ENCODE peak calls at places on chromosomes 16 and 17, in five cellular contexts. M is uterus, T is OCI-LY7, D is cardiac muscle cell, P is colonic mucosa. V is an unnamed sample.

GRCh38 chr17:70976447-70976846 is 807.1 kb downstream of the KCNJ2 start:
- DNase-seq in M (no peak), T (no peak), D (no peak), P (no peak), V (no peak)

GRCh38 chr16:78436846-78437245 is 337.4 kb downstream of the WWOX start:
- DNase-seq in M (no peak), T (no peak), D (no peak), P (no peak), V (no peak)

GRCh38 chr17:930258-930657 is 49.3 kb downstream of the NXN start:
- DNase-seq in M (no peak), T (no peak), D (no peak), P (no peak), V (no peak)

GRCh38 chr16:56729351-56729735 is 586 bp upstream of the NUP93 start:
- DNase-seq in M (no peak), T (peak), D (no peak), P (no peak), V (no peak)

GRCh38 chr17:6305613-6306360 is 129.1 kb downstream of the AIPL1 start:
- DNase-seq in M (no peak), T (peak), D (no peak), P (no peak), V (no peak)

GRCh38 chr17:55174133-55174532 is 90.6 kb upstream of the HLF start:
- DNase-seq in M (no peak), T (no peak), D (no peak), P (no peak), V (no peak)

GRCh38 chr16:81004646-81005353 is 1.9 kb downstream of the CMC2 start:
- DNase-seq in M (peak), T (peak), D (peak), P (peak), V (peak)

GRCh38 chr16:67673712-67674580 is 7.3 kb downstream of the C16orf86 start:
- DNase-seq in M (peak), T (no peak), D (no peak), P (peak), V (no peak)

GRCh38 chr16:13913374-13914292 is 6.3 kb upstream of the ERCC4 start:
- DNase-seq in M (no peak), T (no peak), D (no peak), P (no peak), V (no peak)

GRCh38 chr17:8162997-8163977 is 539 bp upstream of the VAMP2 start:
- DNase-seq in M (peak), T (no peak), D (peak), P (peak), V (no peak)

GRCh38 chr16:3528406-3528805 is 27.6 kb downstream of the CLUAP1 start:
- DNase-seq in M (no peak), T (no peak), D (no peak), P (no peak), V (no peak)

GRCh38 chr17:56581635-56582605 is 11.6 kb upstream of the NOG start:
- DNase-seq in M (no peak), T (no peak), D (peak), P (no peak), V (no peak)

GRCh38 chr16:17228048-17228707 is 242.6 kb downstream of the XYLT1 start:
- DNase-seq in M (no peak), T (no peak), D (no peak), P (no peak), V (no peak)

GRCh38 chr17:61492759-61493526 is 40.7 kb downstream of the TBX4 start:
- DNase-seq in M (no peak), T (no peak), D (no peak), P (no peak), V (peak)

GRCh38 chr16:24670623-24671454 is 58.6 kb upstream of the TNRC6A start:
- DNase-seq in M (peak), T (peak), D (peak), P (peak), V (peak)

GRCh38 chr17:36674278-36674650 is 72.9 kb downstream of the MRM1 start:
- DNase-seq in M (no peak), T (no peak), D (no peak), P (no peak), V (no peak)

GRCh38 chr16:51853586-51853985 is 693.4 kb downstream of the TOX3 start:
- DNase-seq in M (no peak), T (no peak), D (no peak), P (no peak), V (no peak)

GRCh38 chr17:28498652-28499365 is 7.3 kb upstream of the FOXN1 start:
- DNase-seq in M (no peak), T (no peak), D (no peak), P (no peak), V (no peak)

GRCh38 chr16:53115047-53115446 is 60.3 kb downstream of the CHD9 start:
- DNase-seq in M (no peak), T (no peak), D (no peak), P (no peak), V (no peak)

GRCh38 chr16:16120044-16120381 is 103.3 kb downstream of the ABCC6 start:
- DNase-seq in M (no peak), T (no peak), D (no peak), P (peak), V (no peak)

GRCh38 chr16:67538666-67539101 is 10.1 kb downstream of the RIPOR1 start:
- DNase-seq in M (no peak), T (no peak), D (no peak), P (no peak), V (no peak)

GRCh38 chr16:67101683-67102082 is 8.1 kb upstream of the PHAF1 start:
- DNase-seq in M (no peak), T (no peak), D (no peak), P (no peak), V (no peak)

GRCh38 chr17:44223574-44224046 is 4.1 kb upstream of the UBTF start:
- DNase-seq in M (peak), T (no peak), D (no peak), P (peak), V (no peak)

GRCh38 chr16:26178298-26178697 is 486.5 kb downstream of the HS3ST4 start:
- DNase-seq in M (no peak), T (no peak), D (no peak), P (no peak), V (no peak)

GRCh38 chr16:22847690-22848089 is 33.7 kb downstream of the HS3ST2 start:
- DNase-seq in M (no peak), T (no peak), D (no peak), P (no peak), V (no peak)

DNA sequence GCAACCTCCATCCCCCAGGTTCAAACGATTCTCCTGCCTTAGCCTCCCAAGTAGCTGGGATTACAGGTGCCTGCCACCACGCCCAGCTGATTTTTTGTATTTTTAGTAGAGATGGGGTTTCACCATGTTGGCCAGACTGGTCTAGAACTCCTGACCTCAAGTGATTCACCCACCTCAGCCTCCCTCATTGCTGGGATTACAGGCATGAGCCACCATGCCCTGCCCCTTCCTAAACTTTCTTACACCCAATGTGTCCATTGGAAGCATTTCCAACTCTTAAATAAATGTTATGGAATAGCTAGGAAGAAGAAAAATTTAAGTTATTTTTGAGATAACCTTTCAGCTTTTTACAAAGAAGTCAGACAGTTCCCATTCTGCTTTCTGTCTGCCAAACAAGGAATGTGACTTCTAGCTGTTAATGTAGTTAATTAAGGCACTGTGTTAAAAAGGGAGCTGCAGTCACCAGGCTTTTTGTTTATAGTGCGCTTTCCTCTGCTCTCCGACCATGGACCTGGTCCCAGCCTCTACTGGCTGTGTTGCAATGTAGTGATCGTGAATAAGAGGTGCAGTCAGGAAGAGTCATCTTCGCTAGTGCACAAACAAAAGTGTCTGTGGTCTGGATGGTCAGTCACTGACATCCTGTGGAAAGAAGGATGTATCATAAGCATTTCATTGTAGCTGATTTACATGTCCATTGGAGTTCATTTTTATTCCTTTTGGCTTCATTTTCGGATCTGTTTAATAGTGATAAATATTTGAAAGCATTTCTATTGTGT is 39.7 kb downstream of the USP10 start:
- DNase-seq in M (no peak), T (no peak), D (no peak), P (no peak), V (peak)
- TF ChIP-seq CTCF in M (no peak), T (no peak), D (no peak), P (no peak), V (no peak)

DNA sequence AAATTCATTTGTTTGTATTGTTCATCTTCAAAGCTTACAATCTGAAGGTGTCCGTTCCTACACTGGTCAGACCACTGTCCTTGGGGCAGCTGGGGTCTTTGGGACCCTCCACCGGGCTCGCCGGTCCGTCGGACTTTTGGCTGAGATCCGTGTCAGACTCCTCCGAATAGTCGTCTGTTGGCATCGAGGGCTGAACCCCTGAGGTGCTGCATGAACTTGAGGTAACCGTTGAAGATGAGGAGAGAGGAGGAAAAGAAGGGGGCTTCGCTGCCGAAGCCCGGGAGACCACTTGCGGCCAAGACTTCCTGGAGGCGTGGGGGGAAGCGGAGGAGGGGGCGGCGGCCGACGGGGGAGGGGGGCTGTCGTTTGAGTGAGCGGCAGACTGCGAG is 260.8 kb downstream of the ZFHX3 start:
- DNase-seq in M (no peak), T (no peak), D (no peak), P (no peak), V (no peak)
- H3K4me3 ChIP-seq in M (peak), T (no peak), D (peak), P (peak), V (peak)

GRCh38 chr17:42980766-42981397 is 517 bp downstream of the RUNDC1 start:
- DNase-seq in M (no peak), T (peak), D (peak), P (peak), V (no peak)
- TF ChIP-seq CTCF in M (no peak), T (peak), D (no peak), P (no peak), V (no peak)

DNA sequence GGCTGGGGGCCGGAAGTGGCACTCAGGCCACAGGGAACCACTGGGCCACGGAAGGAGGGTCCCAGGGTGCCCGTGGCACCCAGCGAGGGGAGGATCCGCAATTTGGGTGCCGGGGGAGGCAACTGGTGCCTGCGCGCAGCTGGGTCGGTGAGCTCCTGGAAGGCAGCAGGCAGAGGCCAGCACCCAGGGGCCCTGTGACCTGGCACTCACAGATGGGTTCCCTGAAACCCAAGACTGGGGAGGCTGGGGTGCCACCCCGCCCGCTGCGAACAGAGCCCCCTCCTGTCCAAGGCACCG is 663 bp downstream of the SSTR5 start:
- DNase-seq in M (no peak), T (no peak), D (no peak), P (no peak), V (no peak)
- H3K4me3 ChIP-seq in M (no peak), T (no peak), D (no peak), P (no peak), V (no peak)

DNA sequence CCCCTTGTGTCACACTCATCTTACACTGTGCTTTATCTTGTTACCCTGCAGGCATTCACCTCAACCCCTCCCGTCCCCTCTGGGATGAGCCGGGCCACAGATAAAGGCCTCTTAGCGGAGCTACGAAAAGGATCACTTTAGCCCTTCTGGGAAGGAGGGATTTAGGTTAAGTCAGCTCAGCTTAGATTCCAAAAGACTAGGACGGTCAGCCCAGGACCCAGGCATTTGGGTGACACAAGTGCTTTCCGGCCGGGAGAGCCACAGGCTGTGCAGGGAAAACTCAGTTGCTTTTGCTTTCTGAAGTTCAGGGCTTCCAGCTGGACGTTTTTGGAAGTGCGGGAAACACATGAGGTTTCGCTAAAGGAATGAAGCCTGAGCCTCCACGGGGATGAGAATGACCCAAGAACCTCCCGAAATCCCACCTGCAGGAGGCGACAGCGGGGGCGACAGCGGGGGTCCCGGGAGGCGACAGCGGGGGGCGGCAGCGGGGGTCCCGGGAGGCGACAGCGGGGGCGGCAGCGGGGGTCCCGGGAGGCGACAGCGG is 11.6 kb upstream of the METRNL start:
- DNase-seq in M (no peak), T (no peak), D (peak), P (no peak), V (no peak)
- TF ChIP-seq CTCF in M (no peak), T (no peak), D (peak), P (no peak), V (no peak)

DNA sequence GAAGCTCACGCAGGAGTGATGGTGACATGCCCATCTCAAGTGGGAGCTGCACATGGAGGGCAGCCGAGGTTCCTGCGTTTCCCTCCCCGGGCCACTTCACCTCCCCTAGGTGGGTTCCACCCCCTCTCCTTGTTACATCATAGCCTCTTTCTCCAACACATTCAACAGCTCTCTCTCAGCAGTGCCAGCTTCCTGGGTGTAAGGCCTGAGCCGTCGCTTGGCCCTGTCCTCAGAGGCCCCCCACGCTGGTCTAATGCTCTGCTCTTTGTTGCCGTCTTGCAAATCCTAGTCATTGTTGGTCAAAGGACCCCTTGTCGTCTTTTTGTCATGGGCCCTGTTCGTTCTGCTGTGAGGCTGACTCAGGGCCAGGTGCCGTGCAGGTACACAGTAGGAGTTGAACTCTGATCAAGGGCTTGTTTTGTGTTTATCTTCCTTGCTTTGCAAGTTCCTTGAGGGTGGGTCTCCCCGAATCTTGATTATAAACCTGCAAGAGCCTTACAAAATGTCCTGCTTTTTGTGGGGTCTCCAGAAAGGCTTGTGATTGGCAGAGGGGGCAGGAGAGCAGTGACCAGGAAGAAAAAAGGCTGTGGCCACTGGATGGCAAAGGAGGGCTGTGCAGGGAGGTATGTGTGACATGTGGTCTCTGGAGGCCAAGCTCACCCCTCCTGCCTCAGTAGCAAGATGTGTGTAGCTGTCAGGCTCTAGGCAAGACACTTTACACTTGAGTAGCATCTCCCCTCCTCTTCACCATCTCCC is 136.6 kb downstream of the CCDC182 start:
- DNase-seq in M (no peak), T (no peak), D (no peak), P (no peak), V (no peak)
- H3K4me3 ChIP-seq in M (no peak), T (no peak), D (no peak), P (no peak), V (no peak)

GRCh38 chr17:53822764-53823163 is at the start of gene KIF2B:
- DNase-seq in M (no peak), T (no peak), D (no peak), P (no peak), V (no peak)
- TF ChIP-seq CTCF in M (no peak), T (no peak), D (no peak), P (no peak), V (no peak)

DNA sequence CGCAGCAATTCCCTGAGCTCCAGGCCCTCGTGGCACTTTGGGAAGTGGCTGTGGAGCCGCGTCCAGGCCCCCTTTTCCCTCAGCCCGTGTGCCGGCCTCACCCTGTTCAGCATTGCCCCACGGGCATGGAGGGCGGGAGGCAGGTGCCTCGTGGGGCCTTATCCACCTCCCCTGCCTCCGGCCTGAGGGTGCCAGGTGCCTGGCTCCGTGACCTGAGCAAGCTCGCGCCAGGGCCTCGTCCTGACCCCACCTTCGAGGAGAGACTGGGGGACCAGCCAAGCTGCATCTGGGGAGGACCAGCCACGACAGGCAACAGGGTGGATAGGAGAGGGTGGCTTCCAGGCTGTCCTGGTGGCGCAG is 27.0 kb upstream of the AATK start:
- DNase-seq in M (no peak), T (no peak), D (no peak), P (no peak), V (no peak)
- H3K4me3 ChIP-seq in M (no peak), T (no peak), D (no peak), P (no peak), V (no peak)

V was measured in AG09309.